ENCODE peak calls at places on chromosomes 1 and 21, in five cellular contexts. S is pancreas, I is psoas muscle, R is cardiac muscle cell, D is PC-3. Y is an unnamed sample. For H3K4me1, the result is how much of the 10 kb centered on the place peaks cover.

GRCh38 chr21:33854604-33855003 is 61.0 kb downstream of the ATP5PO start:
- DNase-seq in D (peak), R (peak), S (no peak), I (no peak), Y (no peak)

GRCh38 chr1:221765527-221765926 is 23.6 kb upstream of the DUSP10 start:
- DNase-seq in S (no peak), I (no peak), D (peak), R (peak), Y (no peak)

GRCh38 chr1:219988387-219988786 is 57.9 kb downstream of the EPRS1 start:
- DNase-seq in R (no peak), D (no peak), I (no peak), S (no peak), Y (no peak)

GRCh38 chr1:966603-967295 is 467 bp downstream of the PLEKHN1 start:
- DNase-seq in I (peak), D (peak), R (peak), S (peak), Y (peak)

GRCh38 chr1:67850611-67851075 is 17.4 kb upstream of the GNG12 start:
- DNase-seq in S (peak), I (peak), R (peak), D (peak), Y (peak)

GRCh38 chr1:45913183-45913924 is 109.9 kb downstream of the MAST2 start:
- DNase-seq in R (peak), S (no peak), D (no peak), I (peak), Y (no peak)

GRCh38 chr1:200951016-200951415 is 56.3 kb downstream of the INAVA start:
- DNase-seq in D (peak), I (no peak), S (no peak), R (no peak), Y (no peak)

GRCh38 chr1:158058339-158059025 is 65.0 kb downstream of the KIRREL1 start:
- DNase-seq in S (no peak), I (no peak), R (no peak), D (no peak), Y (no peak)

GRCh38 chr1:66460776-66461175 is 73.2 kb upstream of the SGIP1 start:
- DNase-seq in S (no peak), D (no peak), R (no peak), I (no peak), Y (no peak)

GRCh38 chr1:167499657-167500056 is 18.7 kb downstream of the CD247 start:
- DNase-seq in I (no peak), S (no peak), R (no peak), D (no peak), Y (no peak)

GRCh38 chr1:10834770-10835412 is 38.4 kb upstream of the CASZ1 start:
- DNase-seq in D (no peak), R (no peak), S (no peak), I (no peak), Y (no peak)

GRCh38 chr1:40039245-40039756 is 1.2 kb upstream of the CAP1 start:
- DNase-seq in D (peak), R (no peak), I (no peak), S (peak), Y (no peak)

GRCh38 chr1:88327391-88328267 is 356.4 kb upstream of the PKN2 start:
- DNase-seq in I (no peak), R (peak), D (peak), S (peak), Y (no peak)

GRCh38 chr1:184854456-184855180 is 100.0 kb upstream of the EDEM3 start:
- DNase-seq in D (no peak), S (no peak), R (peak), I (no peak), Y (no peak)

GRCh38 chr1:43247256-43247921 is 22.4 kb upstream of the TMEM125 start:
- DNase-seq in R (no peak), D (no peak), S (no peak), I (no peak), Y (no peak)

GRCh38 chr1:59173721-59174120 is 123.2 kb upstream of the FGGY start:
- DNase-seq in R (peak), D (peak), S (no peak), I (no peak), Y (no peak)

GRCh38 chr21:28016571-28016970 is 976.1 kb downstream of the LTN1 start:
- DNase-seq in S (no peak), R (peak), I (no peak), D (no peak), Y (no peak)

GRCh38 chr1:181855380-181855779 is 206.1 kb downstream of the ZNF648 start:
- DNase-seq in S (no peak), D (peak), I (no peak), R (no peak), Y (no peak)

GRCh38 chr1:79633456-79633855 is 626.9 kb upstream of the ADGRL4 start:
- DNase-seq in S (no peak), I (no peak), R (peak), D (peak), Y (no peak)

GRCh38 chr1:223710179-223711133 is 1.9 kb upstream of the CAPN2 start:
- DNase-seq in R (no peak), I (no peak), D (no peak), S (no peak), Y (no peak)
- H3K4me1 ChIP-seq in R (under half), I (under half), D (half or more), S (under half), Y (under half)

GRCh38 chr1:54580856-54581550 is 33.0 kb downstream of the ACOT11 start:
- DNase-seq in D (no peak), R (no peak), I (no peak), S (no peak), Y (no peak)

GRCh38 chr1:54581621-54582035 is 33.6 kb downstream of the ACOT11 start:
- DNase-seq in I (peak), R (peak), D (peak), S (peak), Y (peak)

GRCh38 chr1:54577612-54578011 is 29.6 kb downstream of the ACOT11 start:
- DNase-seq in R (peak), I (peak), D (no peak), S (peak), Y (peak)

GRCh38 chr1:54582566-54583306 is 34.7 kb downstream of the ACOT11 start:
- DNase-seq in S (peak), D (no peak), R (no peak), I (no peak), Y (no peak)

DNA sequence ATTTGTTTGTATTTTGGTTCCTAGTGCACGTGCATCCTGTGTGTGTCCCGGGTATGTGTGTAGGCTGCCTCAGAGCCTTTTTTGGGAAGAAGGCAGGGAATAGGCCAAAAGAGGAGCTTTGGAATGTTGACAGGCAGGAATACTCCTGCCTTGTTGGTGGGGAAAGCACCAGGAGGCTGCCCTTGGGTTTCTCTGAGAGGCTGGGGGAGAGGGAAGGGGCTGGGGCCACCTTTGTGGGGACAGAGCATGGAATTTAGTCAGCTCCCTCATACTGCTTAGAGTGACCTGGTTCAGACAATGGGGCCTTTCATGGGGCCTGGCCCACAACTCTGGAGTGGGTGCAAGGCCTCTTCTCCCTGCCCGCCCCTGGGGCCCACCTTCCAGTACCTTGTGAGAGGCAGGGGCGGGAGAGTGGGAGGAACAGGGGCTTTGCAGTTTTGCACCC is 31.3 kb downstream of the ACOT11 start:
- DNase-seq in S (no peak), D (no peak), R (no peak), I (no peak), Y (no peak)
- TF ChIP-seq CTCF in S (no peak), D (no peak), R (no peak), I (no peak), Y (no peak)

DNA sequence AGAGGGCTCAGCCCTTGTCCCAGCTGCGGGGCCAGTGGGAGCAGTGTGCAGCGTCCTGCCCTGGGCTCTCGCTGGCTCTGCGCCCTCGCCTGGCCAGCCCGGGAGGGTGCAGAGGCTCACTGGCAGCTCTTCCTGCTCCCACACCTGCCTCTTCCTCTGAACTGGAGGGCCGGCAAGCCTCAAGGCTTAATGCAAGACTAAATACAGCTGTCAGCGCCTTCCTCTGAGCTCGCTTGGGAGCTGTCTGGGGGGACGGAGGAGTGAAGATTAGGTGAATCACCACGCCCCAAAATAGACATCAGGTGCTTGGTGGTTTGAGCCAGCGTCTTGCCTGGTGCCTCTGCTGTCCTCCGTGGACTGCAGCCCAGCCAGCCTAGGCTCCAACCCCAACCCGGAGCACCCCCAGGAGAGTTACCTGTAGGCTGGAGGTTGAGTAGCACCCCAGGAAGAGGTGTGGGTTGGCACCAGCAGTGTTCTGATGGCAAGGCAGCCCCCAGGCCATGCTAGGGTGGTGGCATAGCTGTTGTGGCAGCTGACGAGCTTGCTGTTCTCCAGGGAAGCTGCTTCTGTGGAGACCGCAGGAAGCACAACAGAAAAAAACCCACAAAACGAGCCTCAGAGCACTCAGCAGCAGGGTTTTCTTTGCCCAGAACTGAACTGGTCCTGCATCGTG is 36.9 kb downstream of the UMODL1 start:
- DNase-seq in R (peak), I (peak), D (peak), S (peak), Y (peak)
- H3K27ac ChIP-seq in R (no peak), I (no peak), D (no peak), S (no peak), Y (no peak)

DNA sequence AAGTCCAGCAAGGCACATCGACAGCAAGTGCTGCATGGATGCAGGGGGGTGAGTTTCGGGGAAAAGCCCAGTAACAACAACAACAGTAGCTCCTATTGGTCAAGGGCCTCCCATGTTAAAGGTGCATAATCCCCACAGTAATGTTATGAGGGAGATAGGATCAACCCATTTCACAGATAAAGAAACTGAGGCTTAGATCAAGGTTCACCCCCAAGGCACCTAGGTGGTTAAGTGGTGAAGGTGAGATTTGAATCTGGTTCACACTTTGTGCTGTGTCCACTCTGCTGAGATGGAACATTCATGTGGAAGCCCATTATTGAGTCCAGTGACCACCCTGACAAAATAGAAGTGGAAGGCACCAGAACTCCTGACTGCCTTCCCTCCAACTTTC is 24.9 kb downstream of the PHGDH start:
- DNase-seq in D (no peak), S (no peak), R (no peak), I (no peak), Y (no peak)
- H3K4me1 ChIP-seq in D (under half), S (under half), R (under half), I (under half), Y (under half)

DNA sequence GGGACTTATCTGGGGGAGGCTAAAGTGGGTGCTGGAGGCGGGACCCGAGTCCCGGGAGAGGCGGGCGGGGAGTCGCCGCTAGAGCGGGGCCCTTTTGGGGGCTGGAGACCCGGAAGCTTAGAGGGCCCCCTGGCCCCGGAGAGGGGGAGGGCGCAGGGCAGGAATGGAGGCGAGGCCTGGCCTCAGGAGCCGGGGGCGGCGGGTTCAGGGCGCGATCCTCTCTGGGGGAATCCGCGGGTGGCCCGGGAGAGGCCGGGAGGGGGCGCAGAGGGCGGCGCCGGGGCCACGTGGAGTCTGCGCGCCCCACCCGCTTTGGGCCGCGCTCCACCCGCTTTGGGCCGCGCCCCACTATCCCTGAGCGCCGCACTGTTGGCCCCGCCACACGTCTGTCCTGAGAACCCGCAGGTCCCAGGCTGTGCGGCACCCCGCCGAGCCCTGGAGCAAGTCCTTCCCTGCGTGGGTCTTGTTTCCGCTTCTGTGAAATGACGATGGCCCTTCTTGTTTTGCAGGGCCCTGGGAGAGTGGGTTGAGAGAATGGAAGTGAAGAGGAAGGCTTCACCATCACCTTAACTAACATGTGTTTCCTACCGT is 84.4 kb downstream of the NKAIN1 start:
- DNase-seq in D (peak), R (peak), I (peak), S (peak), Y (peak)
- TF ChIP-seq CTCF in D (peak), R (peak), I (peak), S (no peak), Y (no peak)

GRCh38 chr1:81351864-81352263 is 448.9 kb upstream of the ADGRL2 start:
- DNase-seq in D (no peak), S (no peak), I (no peak), R (no peak), Y (no peak)

GRCh38 chr1:81345110-81345509 is 455.6 kb upstream of the ADGRL2 start:
- DNase-seq in D (no peak), R (no peak), S (no peak), I (no peak), Y (no peak)

DNA sequence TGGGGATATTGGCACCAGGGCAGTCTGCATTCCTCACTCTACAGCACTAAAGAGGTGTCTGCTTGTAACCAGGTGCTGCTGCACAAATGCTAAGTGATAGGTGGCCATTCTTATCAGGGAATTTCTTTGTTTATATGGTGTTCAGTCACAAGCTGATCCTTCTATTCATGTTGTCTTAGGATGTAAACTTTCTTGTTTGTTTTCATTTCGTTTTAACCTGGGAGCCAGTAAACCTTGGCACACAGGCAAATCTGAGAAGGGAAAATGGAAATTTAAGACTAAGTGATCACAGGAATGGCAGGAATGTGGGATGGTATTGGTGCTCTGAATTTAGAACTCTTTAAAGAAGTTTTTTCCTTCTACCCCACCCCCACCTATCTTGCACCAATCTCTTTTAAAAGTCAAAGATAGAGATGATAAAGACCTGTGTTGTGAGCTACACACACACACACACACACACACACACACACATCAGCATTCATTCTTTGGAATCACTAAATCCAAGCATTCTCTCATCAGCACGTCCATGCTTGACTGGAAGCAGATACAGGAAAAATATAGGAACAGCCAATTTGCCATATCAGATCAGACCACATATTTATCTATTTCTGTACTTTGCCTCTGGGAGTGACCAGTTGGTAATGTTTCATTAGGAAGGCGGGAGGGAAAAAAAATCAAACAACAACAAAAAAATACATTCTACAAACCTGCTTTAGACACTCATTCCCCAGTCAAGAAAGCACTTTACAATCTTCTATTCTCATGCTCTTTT is 451.4 kb upstream of the ADGRL2 start:
- DNase-seq in D (no peak), R (no peak), S (no peak), I (no peak), Y (no peak)
- H3K27ac ChIP-seq in D (no peak), R (no peak), S (no peak), I (no peak), Y (no peak)